ENCODE peak calls at places on chromosomes 11 and 22, in five cellular contexts. One of them, this sample, is unnamed.

GRCh38 chr11:66639066-66639813 is 737 bp downstream of the RBM4 start:
- DNase-seq in nephron progenitor cell: no peak
- DNase-seq in EH: peak
- DNase-seq in left colon: no peak
- DNase-seq in HL-60: no peak
- DNase-seq in this sample: no peak

GRCh38 chr11:57417056-57417455 is 9.9 kb downstream of the SLC43A3 start:
- DNase-seq in nephron progenitor cell: no peak
- DNase-seq in EH: no peak
- DNase-seq in left colon: no peak
- DNase-seq in HL-60: peak
- DNase-seq in this sample: no peak

GRCh38 chr11:133886029-133886428 is 40.7 kb upstream of the SPATA19 start:
- DNase-seq in nephron progenitor cell: no peak
- DNase-seq in EH: no peak
- DNase-seq in left colon: no peak
- DNase-seq in HL-60: no peak
- DNase-seq in this sample: no peak

GRCh38 chr22:23478175-23478574 is 101.9 kb downstream of the IGLL1 start:
- DNase-seq in nephron progenitor cell: no peak
- DNase-seq in EH: peak
- DNase-seq in left colon: no peak
- DNase-seq in HL-60: no peak
- DNase-seq in this sample: no peak

GRCh38 chr11:31030375-31030774 is 339.2 kb downstream of the DCDC1 start:
- DNase-seq in nephron progenitor cell: no peak
- DNase-seq in EH: no peak
- DNase-seq in left colon: no peak
- DNase-seq in HL-60: no peak
- DNase-seq in this sample: no peak

GRCh38 chr11:71153005-71153395 is 99.4 kb downstream of the SHANK2 start:
- DNase-seq in nephron progenitor cell: peak
- DNase-seq in EH: peak
- DNase-seq in left colon: peak
- DNase-seq in HL-60: no peak
- DNase-seq in this sample: no peak

GRCh38 chr11:115581871-115582639 is 77.8 kb upstream of the CADM1 start:
- DNase-seq in nephron progenitor cell: peak
- DNase-seq in EH: peak
- DNase-seq in left colon: peak
- DNase-seq in HL-60: no peak
- DNase-seq in this sample: no peak

GRCh38 chr11:130947481-130947880 is 31.2 kb upstream of the SNX19 start:
- DNase-seq in nephron progenitor cell: no peak
- DNase-seq in EH: no peak
- DNase-seq in left colon: no peak
- DNase-seq in HL-60: no peak
- DNase-seq in this sample: no peak

GRCh38 chr11:76579047-76579751 is 91.3 kb downstream of the LRRC32 start:
- DNase-seq in nephron progenitor cell: no peak
- DNase-seq in EH: no peak
- DNase-seq in left colon: no peak
- DNase-seq in HL-60: no peak
- DNase-seq in this sample: no peak

GRCh38 chr11:17799147-17799546 is 64.6 kb downstream of the KCNC1 start:
- DNase-seq in nephron progenitor cell: no peak
- DNase-seq in EH: no peak
- DNase-seq in left colon: no peak
- DNase-seq in HL-60: no peak
- DNase-seq in this sample: no peak

GRCh38 chr11:73001615-73002014 is 140.5 kb downstream of the FCHSD2 start:
- DNase-seq in nephron progenitor cell: no peak
- DNase-seq in EH: no peak
- DNase-seq in left colon: no peak
- DNase-seq in HL-60: no peak
- DNase-seq in this sample: no peak

GRCh38 chr22:46829140-46829891 is 66.9 kb downstream of the TBC1D22A start:
- DNase-seq in nephron progenitor cell: no peak
- DNase-seq in EH: peak
- DNase-seq in left colon: no peak
- DNase-seq in HL-60: no peak
- DNase-seq in this sample: no peak

GRCh38 chr11:119338318-119338890 is 2.3 kb downstream of the C1QTNF5 start:
- DNase-seq in nephron progenitor cell: peak
- DNase-seq in EH: peak
- DNase-seq in left colon: peak
- DNase-seq in HL-60: no peak
- DNase-seq in this sample: peak

GRCh38 chr22:17764036-17764435 is 10.2 kb downstream of the BID start:
- DNase-seq in nephron progenitor cell: no peak
- DNase-seq in EH: no peak
- DNase-seq in left colon: no peak
- DNase-seq in HL-60: no peak
- DNase-seq in this sample: no peak

GRCh38 chr11:45073575-45074225 is 72.7 kb upstream of the PRDM11 start:
- DNase-seq in nephron progenitor cell: no peak
- DNase-seq in EH: no peak
- DNase-seq in left colon: no peak
- DNase-seq in HL-60: no peak
- DNase-seq in this sample: no peak

GRCh38 chr11:122317337-122317736 is 201.3 kb upstream of the BLID start:
- DNase-seq in nephron progenitor cell: no peak
- DNase-seq in EH: peak
- DNase-seq in left colon: no peak
- DNase-seq in HL-60: no peak
- DNase-seq in this sample: no peak

GRCh38 chr11:77082838-77083552 is 16.2 kb downstream of the CAPN5 start:
- DNase-seq in nephron progenitor cell: no peak
- DNase-seq in EH: peak
- DNase-seq in left colon: peak
- DNase-seq in HL-60: no peak
- DNase-seq in this sample: no peak

GRCh38 chr11:119734788-119735187 is 5.8 kb upstream of the NECTIN1 start:
- DNase-seq in nephron progenitor cell: no peak
- DNase-seq in EH: no peak
- DNase-seq in left colon: no peak
- DNase-seq in HL-60: no peak
- DNase-seq in this sample: no peak

GRCh38 chr22:42693055-42693762 is 27.5 kb downstream of the A4GALT start:
- DNase-seq in nephron progenitor cell: no peak
- DNase-seq in EH: no peak
- DNase-seq in left colon: no peak
- DNase-seq in HL-60: no peak
- DNase-seq in this sample: no peak

GRCh38 chr22:23539135-23539838 is 40.8 kb downstream of the IGLL1 start:
- DNase-seq in nephron progenitor cell: peak
- DNase-seq in EH: peak
- DNase-seq in left colon: peak
- DNase-seq in HL-60: peak
- DNase-seq in this sample: peak

GRCh38 chr11:1978865-1979473 is 18.7 kb downstream of the H19 start:
- DNase-seq in nephron progenitor cell: no peak
- DNase-seq in EH: no peak
- DNase-seq in left colon: no peak
- DNase-seq in HL-60: no peak
- DNase-seq in this sample: no peak

GRCh38 chr22:35275580-35275979 is 18.3 kb downstream of the HMGXB4 start:
- DNase-seq in nephron progenitor cell: no peak
- DNase-seq in EH: peak
- DNase-seq in left colon: no peak
- DNase-seq in HL-60: no peak
- DNase-seq in this sample: no peak

GRCh38 chr22:27982106-27982505 is 63.0 kb upstream of the PITPNB start:
- DNase-seq in nephron progenitor cell: no peak
- DNase-seq in EH: no peak
- DNase-seq in left colon: no peak
- DNase-seq in HL-60: no peak
- DNase-seq in this sample: no peak

GRCh38 chr11:45848654-45849081 is 1.4 kb downstream of the CRY2 start:
- DNase-seq in nephron progenitor cell: no peak
- DNase-seq in EH: no peak
- DNase-seq in left colon: no peak
- DNase-seq in HL-60: no peak
- DNase-seq in this sample: peak

GRCh38 chr11:102600666-102601065 is 24.5 kb downstream of the MMP20 start:
- DNase-seq in nephron progenitor cell: no peak
- DNase-seq in EH: no peak
- DNase-seq in left colon: no peak
- DNase-seq in HL-60: no peak
- DNase-seq in this sample: no peak

GRCh38 chr11:35337136-35337918 is 82.0 kb downstream of the SLC1A2 start:
- DNase-seq in nephron progenitor cell: no peak
- DNase-seq in EH: peak
- DNase-seq in left colon: no peak
- DNase-seq in HL-60: peak
- DNase-seq in this sample: peak

GRCh38 chr22:36425977-36426523 is 38.3 kb upstream of the MYH9 start:
- DNase-seq in nephron progenitor cell: peak
- DNase-seq in EH: peak
- DNase-seq in left colon: no peak
- DNase-seq in HL-60: no peak
- DNase-seq in this sample: no peak

GRCh38 chr11:122871302-122871701 is 11.3 kb upstream of the JHY start:
- DNase-seq in nephron progenitor cell: no peak
- DNase-seq in EH: no peak
- DNase-seq in left colon: no peak
- DNase-seq in HL-60: no peak
- DNase-seq in this sample: no peak

GRCh38 chr11:61732705-61733104 is 19.7 kb upstream of the MYRF start:
- DNase-seq in nephron progenitor cell: no peak
- DNase-seq in EH: peak
- DNase-seq in left colon: no peak
- DNase-seq in HL-60: no peak
- DNase-seq in this sample: no peak

GRCh38 chr11:95559899-95560298 is 229.7 kb downstream of the FAM76B start:
- DNase-seq in nephron progenitor cell: no peak
- DNase-seq in EH: no peak
- DNase-seq in left colon: no peak
- DNase-seq in HL-60: no peak
- DNase-seq in this sample: peak

GRCh38 chr22:29787371-29787980 is 20.3 kb downstream of the UQCR10 start:
- DNase-seq in nephron progenitor cell: no peak
- DNase-seq in EH: no peak
- DNase-seq in left colon: no peak
- DNase-seq in HL-60: no peak
- DNase-seq in this sample: no peak

This sample was measured in prostate gland.